ENCODE peak calls at places on chromosomes 2 and 18, in four cellular contexts. One of them, this sample, is unnamed. For H3K27me3, the result is how much of the 10 kb centered on the place peaks cover.

GRCh38 chr2:168526641-168527040 is 70.6 kb downstream of the CERS6 start:
- DNase-seq in IMR-90: no peak
- DNase-seq in suprapubic skin: no peak
- DNase-seq in heart right ventricle: peak
- DNase-seq in this sample: no peak

GRCh38 chr2:2960817-2961216 is 416.8 kb downstream of the EIPR1 start:
- DNase-seq in IMR-90: no peak
- DNase-seq in suprapubic skin: no peak
- DNase-seq in heart right ventricle: no peak
- DNase-seq in this sample: no peak

GRCh38 chr18:3129053-3129864 is 90.5 kb downstream of the MYOM1 start:
- DNase-seq in IMR-90: peak
- DNase-seq in suprapubic skin: peak
- DNase-seq in heart right ventricle: peak
- DNase-seq in this sample: peak

GRCh38 chr2:21404827-21405625 is 281.3 kb downstream of the TDRD15 start:
- DNase-seq in IMR-90: peak
- DNase-seq in suprapubic skin: no peak
- DNase-seq in heart right ventricle: no peak
- DNase-seq in this sample: no peak

GRCh38 chr2:173630425-173631122 is 275.9 kb downstream of the CDCA7 start:
- DNase-seq in IMR-90: no peak
- DNase-seq in suprapubic skin: no peak
- DNase-seq in heart right ventricle: no peak
- DNase-seq in this sample: no peak

GRCh38 chr2:84919885-84920580 is 14.6 kb downstream of the TMSB10 start:
- DNase-seq in IMR-90: peak
- DNase-seq in suprapubic skin: no peak
- DNase-seq in heart right ventricle: peak
- DNase-seq in this sample: peak

GRCh38 chr2:58866040-58866439 is 624.9 kb upstream of the FANCL start:
- DNase-seq in IMR-90: no peak
- DNase-seq in suprapubic skin: no peak
- DNase-seq in heart right ventricle: no peak
- DNase-seq in this sample: no peak

GRCh38 chr2:102070058-102070642 is 72.4 kb upstream of the IL1R1 start:
- DNase-seq in IMR-90: peak
- DNase-seq in suprapubic skin: peak
- DNase-seq in heart right ventricle: peak
- DNase-seq in this sample: no peak

GRCh38 chr2:56287974-56288373 is 104.2 kb downstream of the CCDC85A start:
- DNase-seq in IMR-90: no peak
- DNase-seq in suprapubic skin: no peak
- DNase-seq in heart right ventricle: no peak
- DNase-seq in this sample: no peak

GRCh38 chr18:24602156-24602555 is 141.7 kb downstream of the HRH4 start:
- DNase-seq in IMR-90: no peak
- DNase-seq in suprapubic skin: no peak
- DNase-seq in heart right ventricle: no peak
- DNase-seq in this sample: no peak

GRCh38 chr2:220270506-220271070 is 643.2 kb downstream of the SLC4A3 start:
- DNase-seq in IMR-90: no peak
- DNase-seq in suprapubic skin: no peak
- DNase-seq in heart right ventricle: no peak
- DNase-seq in this sample: no peak

GRCh38 chr2:199771948-199772692 is 78.9 kb downstream of the FTCDNL1 start:
- DNase-seq in IMR-90: no peak
- DNase-seq in suprapubic skin: no peak
- DNase-seq in heart right ventricle: no peak
- DNase-seq in this sample: no peak

GRCh38 chr18:2410688-2411087 is 160.6 kb downstream of the METTL4 start:
- DNase-seq in IMR-90: no peak
- DNase-seq in suprapubic skin: no peak
- DNase-seq in heart right ventricle: no peak
- DNase-seq in this sample: no peak

GRCh38 chr2:237894396-237894979 is 35.1 kb downstream of the RAMP1 start:
- DNase-seq in IMR-90: no peak
- DNase-seq in suprapubic skin: no peak
- DNase-seq in heart right ventricle: no peak
- DNase-seq in this sample: no peak

GRCh38 chr18:61651880-61652268 is 240.9 kb downstream of the RNF152 start:
- DNase-seq in IMR-90: no peak
- DNase-seq in suprapubic skin: no peak
- DNase-seq in heart right ventricle: no peak
- DNase-seq in this sample: no peak

GRCh38 chr2:56912490-56912889 is 728.7 kb downstream of the CCDC85A start:
- DNase-seq in IMR-90: no peak
- DNase-seq in suprapubic skin: no peak
- DNase-seq in heart right ventricle: no peak
- DNase-seq in this sample: no peak

GRCh38 chr2:20048488-20049443 is 2.7 kb downstream of the LAPTM4A start:
- DNase-seq in IMR-90: no peak
- DNase-seq in suprapubic skin: no peak
- DNase-seq in heart right ventricle: no peak
- DNase-seq in this sample: no peak

GRCh38 chr2:45263147-45263546 is 253.9 kb upstream of the SIX2 start:
- DNase-seq in IMR-90: no peak
- DNase-seq in suprapubic skin: no peak
- DNase-seq in heart right ventricle: no peak
- DNase-seq in this sample: peak

GRCh38 chr2:85605406-85606115 is 3.1 kb upstream of the TMEM150A start:
- DNase-seq in IMR-90: peak
- DNase-seq in suprapubic skin: no peak
- DNase-seq in heart right ventricle: no peak
- DNase-seq in this sample: peak

GRCh38 chr2:173692068-173692467 is 273.1 kb downstream of the SP3 start:
- DNase-seq in IMR-90: no peak
- DNase-seq in suprapubic skin: no peak
- DNase-seq in heart right ventricle: peak
- DNase-seq in this sample: no peak

GRCh38 chr18:998976-999375 is 94.3 kb downstream of the ADCYAP1 start:
- DNase-seq in IMR-90: no peak
- DNase-seq in suprapubic skin: no peak
- DNase-seq in heart right ventricle: no peak
- DNase-seq in this sample: no peak

GRCh38 chr18:22342625-22343024 is 75.1 kb downstream of the CTAGE1 start:
- DNase-seq in IMR-90: peak
- DNase-seq in suprapubic skin: no peak
- DNase-seq in heart right ventricle: no peak
- DNase-seq in this sample: peak

GRCh38 chr2:89763581-89764485 is 1072.4 kb downstream of the RPIA start:
- DNase-seq in IMR-90: no peak
- DNase-seq in suprapubic skin: peak
- DNase-seq in heart right ventricle: no peak
- DNase-seq in this sample: peak

GRCh38 chr2:238808761-238809160 is 39.1 kb upstream of the TWIST2 start:
- DNase-seq in IMR-90: no peak
- DNase-seq in suprapubic skin: no peak
- DNase-seq in heart right ventricle: no peak
- DNase-seq in this sample: no peak

GRCh38 chr18:13006731-13007550 is 15.8 kb downstream of the CEP192 start:
- DNase-seq in IMR-90: no peak
- DNase-seq in suprapubic skin: no peak
- DNase-seq in heart right ventricle: no peak
- DNase-seq in this sample: no peak

GRCh38 chr2:138223321-138223720 is 259.0 kb downstream of the HNMT start:
- DNase-seq in IMR-90: no peak
- DNase-seq in suprapubic skin: no peak
- DNase-seq in heart right ventricle: no peak
- DNase-seq in this sample: no peak

GRCh38 chr2:234555616-234556249 is 58.9 kb upstream of the ARL4C start:
- DNase-seq in IMR-90: peak
- DNase-seq in suprapubic skin: no peak
- DNase-seq in heart right ventricle: no peak
- DNase-seq in this sample: no peak

GRCh38 chr2:234558642-234559041 is 61.8 kb upstream of the ARL4C start:
- DNase-seq in IMR-90: no peak
- DNase-seq in suprapubic skin: no peak
- DNase-seq in heart right ventricle: no peak
- DNase-seq in this sample: peak

GRCh38 chr2:234559609-234560008 is 62.7 kb upstream of the ARL4C start:
- DNase-seq in IMR-90: no peak
- DNase-seq in suprapubic skin: no peak
- DNase-seq in heart right ventricle: no peak
- DNase-seq in this sample: no peak

GRCh38 chr2:234556848-234557573 is 60.1 kb upstream of the ARL4C start:
- DNase-seq in IMR-90: peak
- DNase-seq in suprapubic skin: no peak
- DNase-seq in heart right ventricle: no peak
- DNase-seq in this sample: no peak

DNA sequence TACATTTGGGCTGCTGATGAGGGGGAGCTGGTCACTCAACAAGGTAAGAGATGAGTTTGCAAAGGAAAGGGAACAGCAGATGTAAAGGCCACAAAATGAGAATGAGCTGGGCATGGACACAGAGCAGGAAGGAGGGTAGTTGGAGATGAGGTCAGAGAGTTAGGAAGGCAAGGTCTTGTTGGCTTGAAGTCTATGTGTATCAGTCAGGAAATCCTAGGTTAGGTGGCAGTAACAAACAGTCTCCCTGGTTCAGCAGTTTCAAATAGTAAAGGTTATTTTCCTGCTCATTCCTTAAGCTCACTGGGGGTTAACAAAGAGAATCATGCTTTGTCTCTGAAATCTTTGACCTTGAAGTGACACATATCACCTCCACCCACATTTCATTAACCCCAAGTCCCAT is 58.3 kb upstream of the ARL4C start:
- DNase-seq in IMR-90: no peak
- DNase-seq in suprapubic skin: no peak
- DNase-seq in heart right ventricle: no peak
- DNase-seq in this sample: no peak
- H3K27me3 ChIP-seq in IMR-90: under half
- H3K27me3 ChIP-seq in suprapubic skin: under half
- H3K27me3 ChIP-seq in heart right ventricle: under half
- H3K27me3 ChIP-seq in this sample: under half

GRCh38 chr18:31645411-31645810 is 39.0 kb downstream of the B4GALT6 start:
- DNase-seq in IMR-90: no peak
- DNase-seq in suprapubic skin: no peak
- DNase-seq in heart right ventricle: no peak
- DNase-seq in this sample: no peak

GRCh38 chr18:31646332-31646822 is 38.0 kb downstream of the B4GALT6 start:
- DNase-seq in IMR-90: no peak
- DNase-seq in suprapubic skin: no peak
- DNase-seq in heart right ventricle: no peak
- DNase-seq in this sample: no peak

GRCh38 chr18:31648458-31648857 is 35.9 kb downstream of the B4GALT6 start:
- DNase-seq in IMR-90: no peak
- DNase-seq in suprapubic skin: no peak
- DNase-seq in heart right ventricle: no peak
- DNase-seq in this sample: no peak

GRCh38 chr18:31647354-31647753 is 37.0 kb downstream of the B4GALT6 start:
- DNase-seq in IMR-90: no peak
- DNase-seq in suprapubic skin: no peak
- DNase-seq in heart right ventricle: no peak
- DNase-seq in this sample: no peak

GRCh38 chr18:31643003-31643402 is 41.4 kb downstream of the B4GALT6 start:
- DNase-seq in IMR-90: peak
- DNase-seq in suprapubic skin: no peak
- DNase-seq in heart right ventricle: no peak
- DNase-seq in this sample: no peak
- H3K27ac ChIP-seq in IMR-90: no peak
- H3K27ac ChIP-seq in suprapubic skin: no peak
- H3K27ac ChIP-seq in heart right ventricle: no peak
- H3K27ac ChIP-seq in this sample: no peak

DNA sequence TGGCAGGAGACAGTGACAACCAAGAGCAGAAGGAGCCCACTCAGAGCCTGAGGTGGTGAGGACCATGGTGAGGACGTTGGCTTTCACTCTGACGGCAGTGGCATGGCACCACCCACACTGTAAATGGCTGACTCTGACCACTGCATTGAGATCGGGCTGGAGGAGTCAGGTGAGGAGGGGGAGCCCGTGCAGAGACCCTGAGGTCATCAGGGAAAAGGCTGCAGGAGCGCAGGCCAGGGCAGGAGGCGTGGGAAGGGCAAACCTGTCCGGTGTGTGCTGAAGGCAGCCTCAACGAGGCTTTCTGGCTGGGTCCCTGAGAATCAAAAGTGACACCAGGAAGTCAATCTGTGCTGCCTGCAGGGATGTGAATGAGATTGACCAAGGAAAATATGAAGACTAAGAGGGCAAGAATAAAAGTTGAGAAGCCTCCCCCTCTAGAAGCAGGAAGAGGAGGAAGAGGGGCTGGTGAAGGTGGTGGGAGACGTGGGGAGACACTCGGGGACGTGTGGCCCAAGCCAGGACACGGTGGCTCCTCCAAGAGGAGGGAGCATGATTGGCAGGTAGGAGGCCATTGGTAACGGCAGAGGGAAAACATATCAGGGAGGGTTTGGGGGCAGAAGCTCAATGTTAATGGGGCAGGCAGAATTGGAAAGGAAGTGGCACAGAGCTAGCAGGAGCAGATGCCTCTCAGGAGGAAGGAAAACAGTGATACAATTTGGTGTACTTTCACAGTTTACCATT is 2.0 kb upstream of the OR6B3 start:
- DNase-seq in IMR-90: no peak
- DNase-seq in suprapubic skin: no peak
- DNase-seq in heart right ventricle: no peak
- DNase-seq in this sample: no peak
- H3K27me3 ChIP-seq in IMR-90: under half
- H3K27me3 ChIP-seq in suprapubic skin: half or more
- H3K27me3 ChIP-seq in heart right ventricle: under half
- H3K27me3 ChIP-seq in this sample: half or more

GRCh38 chr2:69081001-69081400 is 68.0 kb downstream of the ANTXR1 start:
- DNase-seq in IMR-90: no peak
- DNase-seq in suprapubic skin: no peak
- DNase-seq in heart right ventricle: no peak
- DNase-seq in this sample: no peak
- H3K27ac ChIP-seq in IMR-90: no peak
- H3K27ac ChIP-seq in suprapubic skin: no peak
- H3K27ac ChIP-seq in heart right ventricle: peak
- H3K27ac ChIP-seq in this sample: no peak

GRCh38 chr2:104786204-104786603 is 67.7 kb upstream of the POU3F3 start:
- DNase-seq in IMR-90: no peak
- DNase-seq in suprapubic skin: no peak
- DNase-seq in heart right ventricle: no peak
- DNase-seq in this sample: no peak
- H3K27me3 ChIP-seq in IMR-90: under half
- H3K27me3 ChIP-seq in suprapubic skin: under half
- H3K27me3 ChIP-seq in heart right ventricle: under half
- H3K27me3 ChIP-seq in this sample: under half

DNA sequence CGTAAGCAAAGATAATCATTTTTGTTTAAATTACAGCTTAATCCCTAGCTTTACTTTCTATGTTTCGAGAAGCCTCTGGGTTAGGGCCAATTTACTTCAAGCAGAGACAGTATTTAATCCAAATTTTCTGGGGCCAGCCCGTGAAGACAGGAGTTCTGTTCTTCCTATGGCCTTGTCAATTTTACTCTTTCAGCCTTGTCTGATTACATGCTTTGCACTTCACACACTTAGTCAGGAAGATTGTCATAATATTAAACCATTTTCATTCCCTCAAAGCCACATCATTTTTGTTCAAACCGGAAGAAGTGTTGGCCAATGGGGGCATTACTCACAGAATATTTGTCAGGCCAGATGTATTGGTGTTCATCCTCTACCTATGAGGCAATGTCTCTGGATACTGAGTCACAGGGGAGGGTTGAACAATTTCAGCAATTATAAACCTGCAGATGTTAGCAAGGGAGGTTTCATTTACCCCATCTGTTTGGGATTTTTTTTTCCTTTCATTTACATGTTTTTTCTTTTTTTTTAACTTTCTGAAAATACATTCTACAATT is 1133.2 kb upstream of the ZEB2 start:
- DNase-seq in IMR-90: peak
- DNase-seq in suprapubic skin: no peak
- DNase-seq in heart right ventricle: no peak
- DNase-seq in this sample: no peak
- H3K27ac ChIP-seq in IMR-90: peak
- H3K27ac ChIP-seq in suprapubic skin: no peak
- H3K27ac ChIP-seq in heart right ventricle: no peak
- H3K27ac ChIP-seq in this sample: no peak

This sample was measured in SJSA1.